ENCODE peak calls at places on chromosomes 5 and 9, in nine cellular contexts. One of them, this sample, is unnamed.

GRCh38 chr5:172553167-172553566 is 87.9 kb upstream of the NEURL1B start:
- DNase-seq in GM10248: no peak
- DNase-seq in neural crest cell: no peak
- DNase-seq in GM12865: no peak
- DNase-seq in retinal pigment epithelial cell: no peak
- DNase-seq in astrocyte: no peak
- DNase-seq in gastrocnemius medialis: no peak
- DNase-seq in fibroblast of lung: no peak
- DNase-seq in keratinocyte: no peak
- DNase-seq in this sample: no peak

GRCh38 chr5:107670927-107671741 is at the start of gene EFNA5:
- DNase-seq in neural crest cell: peak
- DNase-seq in gastrocnemius medialis: no peak
- DNase-seq in fibroblast of lung: peak
- DNase-seq in GM12865: peak
- DNase-seq in GM10248: peak
- DNase-seq in astrocyte: peak
- DNase-seq in retinal pigment epithelial cell: no peak
- DNase-seq in keratinocyte: no peak
- DNase-seq in this sample: peak

GRCh38 chr5:104363567-104363966 is 801.0 kb upstream of the NUDT12 start:
- DNase-seq in fibroblast of lung: no peak
- DNase-seq in retinal pigment epithelial cell: no peak
- DNase-seq in GM12865: peak
- DNase-seq in astrocyte: no peak
- DNase-seq in GM10248: no peak
- DNase-seq in keratinocyte: no peak
- DNase-seq in neural crest cell: no peak
- DNase-seq in gastrocnemius medialis: no peak
- DNase-seq in this sample: no peak

GRCh38 chr5:1103505-1104326 is 8.1 kb downstream of the SLC12A7 start:
- DNase-seq in neural crest cell: no peak
- DNase-seq in gastrocnemius medialis: peak
- DNase-seq in retinal pigment epithelial cell: no peak
- DNase-seq in astrocyte: no peak
- DNase-seq in GM10248: no peak
- DNase-seq in keratinocyte: no peak
- DNase-seq in fibroblast of lung: no peak
- DNase-seq in GM12865: no peak
- DNase-seq in this sample: no peak

GRCh38 chr5:2003206-2003605 is 120.5 kb upstream of the IRX4 start:
- DNase-seq in retinal pigment epithelial cell: no peak
- DNase-seq in gastrocnemius medialis: no peak
- DNase-seq in fibroblast of lung: no peak
- DNase-seq in keratinocyte: no peak
- DNase-seq in GM12865: no peak
- DNase-seq in neural crest cell: no peak
- DNase-seq in GM10248: no peak
- DNase-seq in astrocyte: no peak
- DNase-seq in this sample: no peak

GRCh38 chr5:77644443-77645157 is 6.1 kb upstream of the OTP start:
- DNase-seq in fibroblast of lung: no peak
- DNase-seq in neural crest cell: no peak
- DNase-seq in GM12865: no peak
- DNase-seq in keratinocyte: no peak
- DNase-seq in GM10248: no peak
- DNase-seq in astrocyte: no peak
- DNase-seq in gastrocnemius medialis: no peak
- DNase-seq in retinal pigment epithelial cell: no peak
- DNase-seq in this sample: peak

GRCh38 chr9:128159784-128160602 is at the start of gene BBLN:
- DNase-seq in neural crest cell: peak
- DNase-seq in keratinocyte: peak
- DNase-seq in GM10248: peak
- DNase-seq in retinal pigment epithelial cell: peak
- DNase-seq in fibroblast of lung: peak
- DNase-seq in gastrocnemius medialis: peak
- DNase-seq in astrocyte: peak
- DNase-seq in GM12865: peak
- DNase-seq in this sample: peak

GRCh38 chr5:154221371-154221896 is 30.9 kb downstream of the GALNT10 start:
- DNase-seq in astrocyte: peak
- DNase-seq in GM12865: peak
- DNase-seq in keratinocyte: peak
- DNase-seq in gastrocnemius medialis: peak
- DNase-seq in neural crest cell: no peak
- DNase-seq in retinal pigment epithelial cell: peak
- DNase-seq in GM10248: no peak
- DNase-seq in fibroblast of lung: peak
- DNase-seq in this sample: no peak

GRCh38 chr5:96844476-96844990 is 31.8 kb upstream of the ERAP2 start:
- DNase-seq in GM10248: no peak
- DNase-seq in gastrocnemius medialis: no peak
- DNase-seq in keratinocyte: peak
- DNase-seq in retinal pigment epithelial cell: no peak
- DNase-seq in GM12865: no peak
- DNase-seq in astrocyte: no peak
- DNase-seq in fibroblast of lung: peak
- DNase-seq in neural crest cell: no peak
- DNase-seq in this sample: no peak

GRCh38 chr5:149847611-149848010 is 97.0 kb downstream of the PDE6A start:
- DNase-seq in retinal pigment epithelial cell: no peak
- DNase-seq in fibroblast of lung: no peak
- DNase-seq in GM12865: no peak
- DNase-seq in astrocyte: no peak
- DNase-seq in keratinocyte: no peak
- DNase-seq in gastrocnemius medialis: no peak
- DNase-seq in neural crest cell: no peak
- DNase-seq in GM10248: no peak
- DNase-seq in this sample: no peak

GRCh38 chr5:179668404-179668803 is 12.4 kb downstream of the CBY3 start:
- DNase-seq in astrocyte: no peak
- DNase-seq in GM12865: peak
- DNase-seq in GM10248: peak
- DNase-seq in fibroblast of lung: peak
- DNase-seq in neural crest cell: peak
- DNase-seq in gastrocnemius medialis: no peak
- DNase-seq in retinal pigment epithelial cell: peak
- DNase-seq in keratinocyte: no peak
- DNase-seq in this sample: peak

GRCh38 chr9:26856413-26857032 is 36.1 kb downstream of the CAAP1 start:
- DNase-seq in gastrocnemius medialis: no peak
- DNase-seq in fibroblast of lung: peak
- DNase-seq in astrocyte: peak
- DNase-seq in GM10248: peak
- DNase-seq in neural crest cell: peak
- DNase-seq in retinal pigment epithelial cell: no peak
- DNase-seq in keratinocyte: peak
- DNase-seq in GM12865: peak
- DNase-seq in this sample: peak

GRCh38 chr5:159912033-159912800 is 4.1 kb upstream of the ADRA1B start:
- DNase-seq in astrocyte: peak
- DNase-seq in retinal pigment epithelial cell: no peak
- DNase-seq in keratinocyte: no peak
- DNase-seq in GM12865: no peak
- DNase-seq in fibroblast of lung: peak
- DNase-seq in neural crest cell: no peak
- DNase-seq in gastrocnemius medialis: no peak
- DNase-seq in GM10248: no peak
- DNase-seq in this sample: no peak

GRCh38 chr5:75660678-75661465 is 49.6 kb downstream of the ANKDD1B start:
- DNase-seq in retinal pigment epithelial cell: no peak
- DNase-seq in astrocyte: no peak
- DNase-seq in GM12865: peak
- DNase-seq in neural crest cell: no peak
- DNase-seq in keratinocyte: no peak
- DNase-seq in GM10248: peak
- DNase-seq in fibroblast of lung: no peak
- DNase-seq in gastrocnemius medialis: no peak
- DNase-seq in this sample: no peak

GRCh38 chr5:112784726-112785125 is 47.0 kb downstream of the APC start:
- DNase-seq in neural crest cell: no peak
- DNase-seq in GM10248: no peak
- DNase-seq in gastrocnemius medialis: peak
- DNase-seq in GM12865: no peak
- DNase-seq in keratinocyte: no peak
- DNase-seq in retinal pigment epithelial cell: peak
- DNase-seq in fibroblast of lung: peak
- DNase-seq in astrocyte: no peak
- DNase-seq in this sample: no peak

GRCh38 chr5:98770158-98770910 is 3.1 kb upstream of the RGMB start:
- DNase-seq in gastrocnemius medialis: peak
- DNase-seq in GM12865: peak
- DNase-seq in keratinocyte: no peak
- DNase-seq in GM10248: no peak
- DNase-seq in neural crest cell: no peak
- DNase-seq in fibroblast of lung: peak
- DNase-seq in retinal pigment epithelial cell: no peak
- DNase-seq in astrocyte: peak
- DNase-seq in this sample: peak

GRCh38 chr9:113603773-113604172 is 140.2 kb downstream of the RGS3 start:
- DNase-seq in astrocyte: no peak
- DNase-seq in fibroblast of lung: no peak
- DNase-seq in neural crest cell: no peak
- DNase-seq in GM12865: no peak
- DNase-seq in keratinocyte: no peak
- DNase-seq in gastrocnemius medialis: no peak
- DNase-seq in retinal pigment epithelial cell: no peak
- DNase-seq in GM10248: no peak
- DNase-seq in this sample: no peak

GRCh38 chr9:107269681-107270080 is 13.4 kb upstream of the RAD23B start:
- DNase-seq in fibroblast of lung: no peak
- DNase-seq in neural crest cell: no peak
- DNase-seq in astrocyte: no peak
- DNase-seq in gastrocnemius medialis: no peak
- DNase-seq in GM10248: no peak
- DNase-seq in keratinocyte: no peak
- DNase-seq in retinal pigment epithelial cell: no peak
- DNase-seq in GM12865: no peak
- DNase-seq in this sample: no peak

GRCh38 chr9:38680827-38681226 is 39.1 kb downstream of the FAM240B start:
- DNase-seq in fibroblast of lung: peak
- DNase-seq in astrocyte: peak
- DNase-seq in GM12865: no peak
- DNase-seq in GM10248: no peak
- DNase-seq in gastrocnemius medialis: no peak
- DNase-seq in neural crest cell: no peak
- DNase-seq in retinal pigment epithelial cell: no peak
- DNase-seq in keratinocyte: no peak
- DNase-seq in this sample: no peak

GRCh38 chr9:6008169-6008979 is 7.0 kb downstream of the RANBP6 start:
- DNase-seq in astrocyte: peak
- DNase-seq in retinal pigment epithelial cell: peak
- DNase-seq in keratinocyte: peak
- DNase-seq in GM12865: peak
- DNase-seq in gastrocnemius medialis: peak
- DNase-seq in neural crest cell: peak
- DNase-seq in GM10248: peak
- DNase-seq in fibroblast of lung: peak
- DNase-seq in this sample: peak
- TF ChIP-seq CTCF in astrocyte: no peak
- TF ChIP-seq CTCF in retinal pigment epithelial cell: no peak
- TF ChIP-seq CTCF in keratinocyte: no peak
- TF ChIP-seq CTCF in GM12865: no peak
- TF ChIP-seq CTCF in gastrocnemius medialis: no peak
- TF ChIP-seq CTCF in neural crest cell: no peak
- TF ChIP-seq CTCF in GM10248: no peak
- TF ChIP-seq CTCF in fibroblast of lung: no peak
- TF ChIP-seq CTCF in this sample: no peak

GRCh38 chr9:86519216-86519615 is 165.0 kb upstream of the TUT7 start:
- DNase-seq in GM10248: no peak
- DNase-seq in neural crest cell: no peak
- DNase-seq in retinal pigment epithelial cell: no peak
- DNase-seq in fibroblast of lung: no peak
- DNase-seq in keratinocyte: no peak
- DNase-seq in GM12865: no peak
- DNase-seq in astrocyte: no peak
- DNase-seq in gastrocnemius medialis: no peak
- DNase-seq in this sample: no peak
- TF ChIP-seq CTCF in GM10248: no peak
- TF ChIP-seq CTCF in neural crest cell: no peak
- TF ChIP-seq CTCF in retinal pigment epithelial cell: no peak
- TF ChIP-seq CTCF in fibroblast of lung: no peak
- TF ChIP-seq CTCF in keratinocyte: no peak
- TF ChIP-seq CTCF in GM12865: no peak
- TF ChIP-seq CTCF in astrocyte: no peak
- TF ChIP-seq CTCF in gastrocnemius medialis: no peak
- TF ChIP-seq CTCF in this sample: no peak

DNA sequence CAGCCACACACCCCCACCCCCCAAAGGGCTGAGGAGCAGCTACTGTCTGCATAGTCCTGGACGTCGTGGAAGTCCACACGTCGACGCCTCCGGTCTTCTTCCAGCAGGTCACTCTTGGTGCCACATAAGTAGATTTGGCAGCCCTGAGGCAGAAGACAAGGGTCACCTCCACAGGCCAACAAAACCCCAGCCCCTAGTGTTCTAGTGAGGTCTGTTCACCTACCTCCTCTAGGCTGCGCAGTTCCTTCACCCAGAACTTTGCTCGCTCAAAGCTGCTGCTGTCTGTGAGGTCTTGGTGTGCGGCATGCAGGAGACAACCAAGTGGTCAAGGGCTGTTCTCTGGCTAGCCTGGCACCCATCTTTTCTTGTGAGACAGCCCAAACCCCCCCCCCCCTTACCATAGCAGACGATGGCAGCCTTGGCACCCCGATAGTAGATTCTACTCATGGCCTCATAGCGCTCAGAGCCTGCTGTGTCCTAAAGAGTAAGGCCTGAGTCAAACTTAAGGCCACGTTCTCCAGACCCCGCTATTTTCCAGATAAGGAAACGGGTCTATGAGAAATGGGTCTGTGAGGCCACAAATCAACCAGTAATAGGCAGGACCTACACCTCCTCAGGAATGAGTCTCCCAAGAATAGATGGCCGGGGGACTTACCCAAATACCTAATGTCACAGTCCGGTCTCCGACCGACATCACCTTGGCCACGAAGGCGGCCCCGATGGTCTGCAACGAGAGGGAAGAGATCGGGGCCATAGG is 987 bp downstream of the RAB24 start:
- DNase-seq in astrocyte: no peak
- DNase-seq in GM12865: peak
- DNase-seq in keratinocyte: no peak
- DNase-seq in neural crest cell: no peak
- DNase-seq in retinal pigment epithelial cell: no peak
- DNase-seq in fibroblast of lung: peak
- DNase-seq in GM10248: no peak
- DNase-seq in gastrocnemius medialis: no peak
- DNase-seq in this sample: no peak
- TF ChIP-seq CTCF in astrocyte: no peak
- TF ChIP-seq CTCF in GM12865: peak
- TF ChIP-seq CTCF in keratinocyte: peak
- TF ChIP-seq CTCF in neural crest cell: peak
- TF ChIP-seq CTCF in retinal pigment epithelial cell: peak
- TF ChIP-seq CTCF in fibroblast of lung: no peak
- TF ChIP-seq CTCF in GM10248: peak
- TF ChIP-seq CTCF in gastrocnemius medialis: no peak
- TF ChIP-seq CTCF in this sample: no peak

DNA sequence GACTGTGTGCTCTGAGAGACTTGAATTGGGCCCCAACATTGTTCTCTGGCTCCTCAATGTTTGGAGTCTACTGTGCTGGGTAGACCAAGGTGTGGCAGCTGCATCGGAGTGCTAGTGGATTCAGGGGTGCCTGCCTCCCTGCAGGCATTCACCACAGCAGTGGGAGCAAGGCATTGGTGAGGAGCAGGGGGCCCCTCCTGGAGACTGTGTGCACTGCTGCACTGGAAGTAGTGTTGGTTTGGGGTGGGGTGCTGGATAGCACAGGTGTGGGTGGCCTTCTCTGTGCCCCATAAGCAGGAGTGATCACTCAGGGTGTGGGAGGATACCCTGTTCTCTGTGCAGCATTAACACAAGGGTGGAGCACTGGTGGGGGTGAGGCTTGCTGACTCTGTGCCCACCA is 39.2 kb downstream of the INSL6 start:
- DNase-seq in GM10248: no peak
- DNase-seq in astrocyte: no peak
- DNase-seq in fibroblast of lung: no peak
- DNase-seq in keratinocyte: no peak
- DNase-seq in GM12865: no peak
- DNase-seq in retinal pigment epithelial cell: no peak
- DNase-seq in neural crest cell: no peak
- DNase-seq in gastrocnemius medialis: no peak
- DNase-seq in this sample: no peak
- TF ChIP-seq CTCF in GM10248: no peak
- TF ChIP-seq CTCF in astrocyte: no peak
- TF ChIP-seq CTCF in fibroblast of lung: no peak
- TF ChIP-seq CTCF in keratinocyte: no peak
- TF ChIP-seq CTCF in GM12865: no peak
- TF ChIP-seq CTCF in retinal pigment epithelial cell: no peak
- TF ChIP-seq CTCF in neural crest cell: no peak
- TF ChIP-seq CTCF in gastrocnemius medialis: no peak
- TF ChIP-seq CTCF in this sample: no peak

This sample was measured in nephron progenitor cell.